ENCODE peak calls at places on chromosomes 5 and 9, in five cellular contexts. One of them, this sample, is unnamed.

GRCh38 chr9:133119039-133119438 is 2.0 kb downstream of the RALGDS start:
- DNase-seq in IMR-90: no peak
- DNase-seq in left lung: no peak
- DNase-seq in adrenal gland: peak; percentile 86
- DNase-seq in tibial artery: no peak
- DNase-seq in this sample: peak; percentile 83

GRCh38 chr5:3590967-3591900 is 4.4 kb upstream of the IRX1 start:
- DNase-seq in left lung: no peak
- DNase-seq in adrenal gland: no peak
- DNase-seq in tibial artery: no peak
- DNase-seq in IMR-90: no peak
- DNase-seq in this sample: no peak

GRCh38 chr9:99966001-99966400 is 59.5 kb downstream of the STX17 start:
- DNase-seq in tibial artery: no peak
- DNase-seq in adrenal gland: no peak
- DNase-seq in left lung: no peak
- DNase-seq in IMR-90: no peak
- DNase-seq in this sample: no peak

GRCh38 chr9:79645110-79645509 is 73.3 kb downstream of the TLE4 start:
- DNase-seq in IMR-90: no peak
- DNase-seq in adrenal gland: no peak
- DNase-seq in left lung: no peak
- DNase-seq in tibial artery: no peak
- DNase-seq in this sample: no peak

GRCh38 chr5:154273028-154273617 is 82.6 kb downstream of the GALNT10 start:
- DNase-seq in tibial artery: peak; percentile 31
- DNase-seq in adrenal gland: peak; percentile 62
- DNase-seq in IMR-90: peak; percentile 21
- DNase-seq in left lung: peak; percentile 47
- DNase-seq in this sample: no peak

GRCh38 chr5:58649716-58650115 is 66.8 kb downstream of the RAB3C start:
- DNase-seq in left lung: no peak
- DNase-seq in IMR-90: no peak
- DNase-seq in tibial artery: no peak
- DNase-seq in adrenal gland: no peak
- DNase-seq in this sample: no peak

GRCh38 chr9:134731497-134732391 is 90.1 kb downstream of the COL5A1 start:
- DNase-seq in tibial artery: no peak
- DNase-seq in IMR-90: no peak
- DNase-seq in adrenal gland: no peak
- DNase-seq in left lung: no peak
- DNase-seq in this sample: no peak

GRCh38 chr5:180785794-180786221 is 16.8 kb downstream of the MGAT1 start:
- DNase-seq in IMR-90: peak; percentile 64
- DNase-seq in adrenal gland: no peak
- DNase-seq in left lung: no peak
- DNase-seq in tibial artery: no peak
- DNase-seq in this sample: no peak

GRCh38 chr9:36992501-36993316 is 41.4 kb downstream of the PAX5 start:
- DNase-seq in IMR-90: no peak
- DNase-seq in left lung: no peak
- DNase-seq in tibial artery: no peak
- DNase-seq in adrenal gland: no peak
- DNase-seq in this sample: no peak

GRCh38 chr5:154971501-154971900 is 30.6 kb downstream of the MRPL22 start:
- DNase-seq in tibial artery: no peak
- DNase-seq in adrenal gland: no peak
- DNase-seq in IMR-90: peak; percentile 38
- DNase-seq in left lung: no peak
- DNase-seq in this sample: no peak

GRCh38 chr5:73103885-73104284 is 16.5 kb upstream of the TMEM171 start:
- DNase-seq in adrenal gland: no peak
- DNase-seq in left lung: no peak
- DNase-seq in tibial artery: no peak
- DNase-seq in IMR-90: no peak
- DNase-seq in this sample: no peak

GRCh38 chr5:73337586-73337985 is 111.0 kb downstream of the FOXD1 start:
- DNase-seq in left lung: no peak
- DNase-seq in adrenal gland: no peak
- DNase-seq in tibial artery: peak; percentile 34
- DNase-seq in IMR-90: no peak
- DNase-seq in this sample: no peak

GRCh38 chr9:126612813-126613641 is 701 bp upstream of the LMX1B start:
- DNase-seq in tibial artery: peak; percentile 16
- DNase-seq in left lung: no peak
- DNase-seq in adrenal gland: no peak
- DNase-seq in IMR-90: no peak
- DNase-seq in this sample: no peak

GRCh38 chr9:121678501-121679022 is 27.1 kb downstream of the DAB2IP start:
- DNase-seq in IMR-90: no peak
- DNase-seq in adrenal gland: no peak
- DNase-seq in left lung: no peak
- DNase-seq in tibial artery: no peak
- DNase-seq in this sample: no peak
- H3K27ac ChIP-seq in IMR-90: no peak overlapping the region
- H3K27ac ChIP-seq in adrenal gland: no peak overlapping the region
- H3K27ac ChIP-seq in left lung: no peak overlapping the region
- H3K27ac ChIP-seq in tibial artery: no peak overlapping the region
- H3K27ac ChIP-seq in this sample: no peak overlapping the region

GRCh38 chr5:16582081-16582480 is 34.7 kb downstream of the RETREG1 start:
- DNase-seq in adrenal gland: no peak
- DNase-seq in tibial artery: no peak
- DNase-seq in IMR-90: no peak
- DNase-seq in left lung: no peak
- DNase-seq in this sample: no peak
- TF ChIP-seq CTCF in adrenal gland: no peak
- TF ChIP-seq CTCF in tibial artery: no peak
- TF ChIP-seq CTCF in IMR-90: no peak
- TF ChIP-seq CTCF in left lung: no peak
- TF ChIP-seq CTCF in this sample: no peak

DNA sequence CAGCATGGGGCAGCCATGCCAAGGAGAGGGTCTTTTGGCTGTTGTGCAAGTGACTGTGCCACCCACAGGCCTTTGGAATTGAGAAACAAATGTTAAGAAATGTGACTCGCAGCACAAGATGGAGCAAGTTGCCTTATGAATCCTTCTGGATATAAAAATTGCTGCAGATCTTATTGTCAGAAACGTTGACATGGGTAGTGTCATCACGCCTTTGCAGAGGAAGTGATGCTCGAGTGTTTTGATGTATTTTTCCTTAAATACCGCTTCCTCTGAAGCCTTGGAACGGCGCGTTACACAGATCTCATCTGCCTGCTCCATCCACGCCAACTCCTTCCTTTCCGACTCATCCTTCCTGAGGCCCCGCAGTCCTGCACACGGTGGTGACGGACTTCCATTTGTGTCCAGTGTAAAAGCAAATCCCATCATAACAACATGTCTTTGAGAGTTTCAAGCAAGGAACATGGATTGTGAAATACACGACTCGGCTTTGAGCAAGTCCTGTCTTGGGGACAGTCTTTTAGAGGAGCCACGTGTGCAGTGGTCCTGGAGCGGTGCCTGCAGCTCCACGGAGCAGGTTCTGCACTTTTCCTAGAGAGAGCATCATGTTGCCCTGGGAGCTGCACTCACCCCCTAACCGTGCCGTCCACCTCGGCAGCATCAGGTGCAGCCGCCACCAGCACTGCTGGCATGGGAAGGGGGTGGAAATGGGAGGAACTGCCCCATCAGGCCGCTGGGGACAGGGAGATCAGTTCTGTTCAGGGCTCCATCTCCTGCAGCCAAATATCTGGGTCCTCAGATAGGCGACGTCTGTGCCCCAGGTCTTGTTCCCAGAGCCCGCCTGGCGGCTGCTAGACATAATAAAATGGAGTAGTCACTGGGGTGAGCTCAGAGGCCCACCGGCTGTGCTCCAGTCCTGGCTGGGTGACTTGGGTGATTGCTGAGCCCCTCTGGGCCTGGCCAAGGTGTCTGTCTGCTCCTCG is 15.2 kb downstream of the ROPN1L start:
- DNase-seq in adrenal gland: peak; percentile 49
- DNase-seq in tibial artery: no peak
- DNase-seq in left lung: no peak
- DNase-seq in IMR-90: peak; percentile 82
- DNase-seq in this sample: peak; percentile 72
- H3K4me3 ChIP-seq in adrenal gland: no peak overlapping the region
- H3K4me3 ChIP-seq in tibial artery: no peak overlapping the region
- H3K4me3 ChIP-seq in left lung: no peak overlapping the region
- H3K4me3 ChIP-seq in IMR-90: no peak overlapping the region
- H3K4me3 ChIP-seq in this sample: no peak overlapping the region

DNA sequence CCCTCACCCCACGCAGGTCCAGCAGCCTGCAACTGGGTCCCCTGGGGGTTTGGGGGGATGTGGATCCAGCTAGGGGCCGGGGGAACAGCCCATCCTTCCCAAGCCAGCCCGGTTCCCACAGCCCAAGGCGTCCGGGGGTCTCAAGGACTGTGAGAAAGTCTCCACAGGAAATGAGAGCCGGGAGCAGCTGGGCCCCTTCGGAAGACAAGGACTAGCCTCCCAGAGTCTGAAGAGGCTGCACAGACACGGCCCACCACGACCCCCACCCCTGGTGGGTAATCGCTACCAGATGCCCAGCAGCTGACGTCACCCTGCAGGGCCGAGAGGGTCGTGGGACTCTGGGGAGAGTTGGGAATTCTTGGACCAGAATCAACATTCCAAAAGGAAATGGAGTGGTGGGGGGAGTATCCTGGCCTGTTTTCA is 10.5 kb downstream of the SH2D3C start:
- DNase-seq in adrenal gland: no peak
- DNase-seq in left lung: no peak
- DNase-seq in IMR-90: peak; percentile 41
- DNase-seq in tibial artery: no peak
- DNase-seq in this sample: no peak
- H3K27ac ChIP-seq in adrenal gland: peak overlapping the region; percentile 67
- H3K27ac ChIP-seq in left lung: peak overlapping the region; percentile 73
- H3K27ac ChIP-seq in IMR-90: no peak overlapping the region
- H3K27ac ChIP-seq in tibial artery: no peak overlapping the region
- H3K27ac ChIP-seq in this sample: peak overlapping the region; percentile 57

DNA sequence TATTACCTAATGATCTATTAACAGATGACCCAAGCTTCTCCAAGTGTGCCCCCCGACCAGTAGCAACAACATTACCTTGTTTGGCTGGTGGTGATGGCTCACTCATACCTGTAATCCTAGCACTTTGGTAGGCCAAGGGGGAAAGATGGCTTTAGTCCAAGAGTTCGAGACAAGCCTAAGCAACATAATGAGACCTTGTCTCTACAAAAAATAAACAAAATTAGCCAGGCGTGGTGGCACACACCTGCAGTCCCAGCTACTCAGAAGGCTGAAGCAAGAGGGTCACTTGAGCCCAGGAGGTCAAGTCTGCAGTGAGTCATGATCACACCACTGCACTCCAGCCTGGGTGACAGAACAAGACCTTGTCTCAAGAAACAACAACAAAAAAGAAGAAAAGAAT is 62.9 kb downstream of the GCNT1 start:
- DNase-seq in IMR-90: no peak
- DNase-seq in tibial artery: no peak
- DNase-seq in adrenal gland: no peak
- DNase-seq in left lung: no peak
- DNase-seq in this sample: no peak
- TF ChIP-seq CTCF in IMR-90: no peak
- TF ChIP-seq CTCF in tibial artery: no peak
- TF ChIP-seq CTCF in adrenal gland: no peak
- TF ChIP-seq CTCF in left lung: no peak
- TF ChIP-seq CTCF in this sample: no peak

DNA sequence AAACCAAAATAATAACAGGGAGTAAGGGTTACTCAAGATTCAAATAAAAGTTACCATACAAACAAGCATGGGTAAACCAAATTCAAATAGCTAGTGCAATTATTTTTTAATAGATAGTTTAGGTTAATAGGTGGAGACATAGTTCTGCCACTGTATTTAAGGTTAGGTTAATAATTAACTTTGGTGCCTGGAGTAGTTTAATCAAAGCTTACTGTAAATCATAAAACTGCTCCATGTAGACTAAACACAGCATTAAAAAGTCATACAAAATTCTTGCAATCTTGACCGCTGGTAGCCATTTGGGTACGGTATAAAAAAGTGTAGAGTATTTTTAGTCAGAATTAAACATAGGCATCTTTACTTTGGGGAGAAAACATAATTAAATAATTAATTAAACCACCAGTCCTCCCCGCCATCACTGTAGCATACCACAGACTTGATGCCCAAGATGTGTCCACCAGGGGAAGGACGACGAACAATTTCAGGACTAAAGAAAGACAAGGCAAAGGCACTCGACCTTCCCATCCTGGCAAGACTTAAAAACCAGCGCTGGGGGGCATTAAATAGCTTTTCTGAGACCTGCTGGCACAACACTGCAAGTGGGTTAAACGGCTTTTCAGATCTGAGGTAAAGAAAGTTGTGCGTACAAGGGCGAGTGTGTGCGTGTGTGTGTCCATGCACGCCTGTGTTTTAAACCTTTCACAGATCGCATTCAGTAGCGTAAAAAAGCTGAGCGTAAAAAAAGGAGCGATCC is 2.9 kb downstream of the SEMA6A start:
- DNase-seq in left lung: no peak
- DNase-seq in adrenal gland: peak; percentile 57
- DNase-seq in IMR-90: no peak
- DNase-seq in tibial artery: no peak
- DNase-seq in this sample: no peak
- H3K4me3 ChIP-seq in left lung: peak overlapping the region; percentile 51
- H3K4me3 ChIP-seq in adrenal gland: peak overlapping the region; percentile 92
- H3K4me3 ChIP-seq in IMR-90: no peak overlapping the region
- H3K4me3 ChIP-seq in tibial artery: peak overlapping the region; percentile 73
- H3K4me3 ChIP-seq in this sample: peak overlapping the region; percentile 84

GRCh38 chr5:109936091-109936490 is 246.4 kb downstream of the MAN2A1 start:
- DNase-seq in IMR-90: no peak
- DNase-seq in left lung: no peak
- DNase-seq in adrenal gland: no peak
- DNase-seq in tibial artery: no peak
- DNase-seq in this sample: no peak
- H3K27ac ChIP-seq in IMR-90: no peak overlapping the region
- H3K27ac ChIP-seq in left lung: no peak overlapping the region
- H3K27ac ChIP-seq in adrenal gland: no peak overlapping the region
- H3K27ac ChIP-seq in tibial artery: no peak overlapping the region
- H3K27ac ChIP-seq in this sample: no peak overlapping the region

GRCh38 chr5:14277407-14278320 is 134.5 kb downstream of the TRIO start:
- DNase-seq in IMR-90: no peak
- DNase-seq in tibial artery: no peak
- DNase-seq in left lung: no peak
- DNase-seq in adrenal gland: no peak
- DNase-seq in this sample: no peak
- TF ChIP-seq CTCF in IMR-90: no peak
- TF ChIP-seq CTCF in tibial artery: no peak
- TF ChIP-seq CTCF in left lung: no peak
- TF ChIP-seq CTCF in adrenal gland: no peak
- TF ChIP-seq CTCF in this sample: no peak